ENCODE peak calls at places on chromosomes 11 and 22, in eight cellular contexts. One of them, this sample, is unnamed.

GRCh38 chr11:110430267-110431211 is 791 bp downstream of the FDX1 start:
- DNase-seq in cardiac muscle cell: peak
- DNase-seq in stomach: peak
- DNase-seq in astrocyte of the spinal cord: peak
- DNase-seq in right lobe of liver: peak
- DNase-seq in pancreas: no peak
- DNase-seq in thyroid gland: peak
- DNase-seq in HCT116: no peak
- DNase-seq in this sample: no peak

GRCh38 chr11:128269466-128269865 is 317.9 kb downstream of the ETS1 start:
- DNase-seq in right lobe of liver: no peak
- DNase-seq in stomach: no peak
- DNase-seq in pancreas: no peak
- DNase-seq in astrocyte of the spinal cord: no peak
- DNase-seq in HCT116: no peak
- DNase-seq in cardiac muscle cell: no peak
- DNase-seq in thyroid gland: no peak
- DNase-seq in this sample: no peak

GRCh38 chr22:35128637-35129036 is 62.7 kb downstream of the ISX start:
- DNase-seq in stomach: no peak
- DNase-seq in right lobe of liver: no peak
- DNase-seq in cardiac muscle cell: no peak
- DNase-seq in HCT116: no peak
- DNase-seq in astrocyte of the spinal cord: no peak
- DNase-seq in pancreas: no peak
- DNase-seq in thyroid gland: no peak
- DNase-seq in this sample: no peak

GRCh38 chr11:78551066-78551465 is 23.6 kb downstream of the NARS2 start:
- DNase-seq in stomach: no peak
- DNase-seq in thyroid gland: no peak
- DNase-seq in HCT116: no peak
- DNase-seq in right lobe of liver: no peak
- DNase-seq in pancreas: no peak
- DNase-seq in astrocyte of the spinal cord: no peak
- DNase-seq in cardiac muscle cell: no peak
- DNase-seq in this sample: no peak

GRCh38 chr11:22674470-22675426 is 8.3 kb downstream of the GAS2 start:
- DNase-seq in thyroid gland: no peak
- DNase-seq in astrocyte of the spinal cord: no peak
- DNase-seq in cardiac muscle cell: no peak
- DNase-seq in stomach: peak
- DNase-seq in HCT116: no peak
- DNase-seq in pancreas: no peak
- DNase-seq in right lobe of liver: peak
- DNase-seq in this sample: no peak

GRCh38 chr22:37173709-37174108 is 14.3 kb downstream of the C1QTNF6 start:
- DNase-seq in HCT116: no peak
- DNase-seq in cardiac muscle cell: no peak
- DNase-seq in right lobe of liver: peak
- DNase-seq in thyroid gland: no peak
- DNase-seq in pancreas: peak
- DNase-seq in stomach: no peak
- DNase-seq in astrocyte of the spinal cord: no peak
- DNase-seq in this sample: no peak

GRCh38 chr11:34987617-34988016 is 71.2 kb downstream of the PDHX start:
- DNase-seq in pancreas: no peak
- DNase-seq in astrocyte of the spinal cord: peak
- DNase-seq in stomach: no peak
- DNase-seq in thyroid gland: no peak
- DNase-seq in right lobe of liver: no peak
- DNase-seq in cardiac muscle cell: no peak
- DNase-seq in HCT116: no peak
- DNase-seq in this sample: no peak

GRCh38 chr22:19039796-19040580 is 82.2 kb downstream of the DGCR2 start:
- DNase-seq in right lobe of liver: peak
- DNase-seq in stomach: no peak
- DNase-seq in cardiac muscle cell: no peak
- DNase-seq in HCT116: no peak
- DNase-seq in thyroid gland: no peak
- DNase-seq in pancreas: peak
- DNase-seq in astrocyte of the spinal cord: no peak
- DNase-seq in this sample: no peak

GRCh38 chr11:83157755-83158473 is 983 bp downstream of the PCF11 start:
- DNase-seq in right lobe of liver: peak
- DNase-seq in pancreas: peak
- DNase-seq in thyroid gland: peak
- DNase-seq in astrocyte of the spinal cord: peak
- DNase-seq in cardiac muscle cell: peak
- DNase-seq in HCT116: no peak
- DNase-seq in stomach: peak
- DNase-seq in this sample: peak

GRCh38 chr11:104256525-104256924 is 92.6 kb upstream of the PDGFD start:
- DNase-seq in stomach: no peak
- DNase-seq in HCT116: no peak
- DNase-seq in thyroid gland: no peak
- DNase-seq in pancreas: no peak
- DNase-seq in cardiac muscle cell: peak
- DNase-seq in right lobe of liver: no peak
- DNase-seq in astrocyte of the spinal cord: peak
- DNase-seq in this sample: no peak

GRCh38 chr11:3163241-3163981 is 1.7 kb downstream of the OSBPL5 start:
- DNase-seq in cardiac muscle cell: no peak
- DNase-seq in thyroid gland: no peak
- DNase-seq in astrocyte of the spinal cord: no peak
- DNase-seq in stomach: no peak
- DNase-seq in pancreas: peak
- DNase-seq in HCT116: no peak
- DNase-seq in right lobe of liver: no peak
- DNase-seq in this sample: no peak

GRCh38 chr11:47415949-47416472 is 7.6 kb downstream of the SLC39A13 start:
- DNase-seq in astrocyte of the spinal cord: peak
- DNase-seq in pancreas: no peak
- DNase-seq in stomach: peak
- DNase-seq in HCT116: peak
- DNase-seq in thyroid gland: peak
- DNase-seq in cardiac muscle cell: no peak
- DNase-seq in right lobe of liver: no peak
- DNase-seq in this sample: peak

GRCh38 chr11:65551572-65552398 is 6.4 kb downstream of the LTBP3 start:
- DNase-seq in astrocyte of the spinal cord: no peak
- DNase-seq in stomach: peak
- DNase-seq in pancreas: peak
- DNase-seq in HCT116: peak
- DNase-seq in thyroid gland: peak
- DNase-seq in cardiac muscle cell: peak
- DNase-seq in right lobe of liver: peak
- DNase-seq in this sample: no peak

GRCh38 chr11:1445741-1446445 is 40.7 kb downstream of the MOB2 start:
- DNase-seq in right lobe of liver: no peak
- DNase-seq in HCT116: no peak
- DNase-seq in cardiac muscle cell: no peak
- DNase-seq in stomach: no peak
- DNase-seq in pancreas: no peak
- DNase-seq in astrocyte of the spinal cord: no peak
- DNase-seq in thyroid gland: no peak
- DNase-seq in this sample: no peak

GRCh38 chr22:42990131-42990838 is 24.7 kb downstream of the PACSIN2 start:
- DNase-seq in pancreas: no peak
- DNase-seq in thyroid gland: peak
- DNase-seq in stomach: no peak
- DNase-seq in right lobe of liver: no peak
- DNase-seq in astrocyte of the spinal cord: peak
- DNase-seq in cardiac muscle cell: no peak
- DNase-seq in HCT116: no peak
- DNase-seq in this sample: no peak

GRCh38 chr22:41987276-41987675 is 11.3 kb upstream of the WBP2NL start:
- DNase-seq in stomach: no peak
- DNase-seq in HCT116: no peak
- DNase-seq in right lobe of liver: no peak
- DNase-seq in pancreas: no peak
- DNase-seq in thyroid gland: no peak
- DNase-seq in cardiac muscle cell: no peak
- DNase-seq in astrocyte of the spinal cord: no peak
- DNase-seq in this sample: no peak

GRCh38 chr11:117319214-117319840 is 3.3 kb upstream of the BACE1 start:
- DNase-seq in cardiac muscle cell: no peak
- DNase-seq in stomach: no peak
- DNase-seq in astrocyte of the spinal cord: peak
- DNase-seq in thyroid gland: no peak
- DNase-seq in right lobe of liver: no peak
- DNase-seq in pancreas: no peak
- DNase-seq in HCT116: no peak
- DNase-seq in this sample: peak

GRCh38 chr22:28246392-28246791 is 327.3 kb upstream of the PITPNB start:
- DNase-seq in astrocyte of the spinal cord: peak
- DNase-seq in stomach: no peak
- DNase-seq in pancreas: no peak
- DNase-seq in cardiac muscle cell: no peak
- DNase-seq in right lobe of liver: no peak
- DNase-seq in thyroid gland: no peak
- DNase-seq in HCT116: no peak
- DNase-seq in this sample: peak

GRCh38 chr22:23284504-23285033 is 104.3 kb downstream of the BCR start:
- DNase-seq in cardiac muscle cell: no peak
- DNase-seq in stomach: no peak
- DNase-seq in astrocyte of the spinal cord: no peak
- DNase-seq in thyroid gland: no peak
- DNase-seq in HCT116: no peak
- DNase-seq in pancreas: no peak
- DNase-seq in right lobe of liver: no peak
- DNase-seq in this sample: no peak

GRCh38 chr22:46737976-46738641 is at the start of gene CERK:
- DNase-seq in HCT116: no peak
- DNase-seq in pancreas: peak
- DNase-seq in thyroid gland: peak
- DNase-seq in astrocyte of the spinal cord: peak
- DNase-seq in stomach: peak
- DNase-seq in right lobe of liver: peak
- DNase-seq in cardiac muscle cell: peak
- DNase-seq in this sample: no peak

GRCh38 chr11:124922831-124923230 is 3.8 kb downstream of the HEPN1 start:
- DNase-seq in thyroid gland: no peak
- DNase-seq in astrocyte of the spinal cord: no peak
- DNase-seq in HCT116: no peak
- DNase-seq in right lobe of liver: no peak
- DNase-seq in stomach: no peak
- DNase-seq in cardiac muscle cell: no peak
- DNase-seq in pancreas: no peak
- DNase-seq in this sample: no peak

DNA sequence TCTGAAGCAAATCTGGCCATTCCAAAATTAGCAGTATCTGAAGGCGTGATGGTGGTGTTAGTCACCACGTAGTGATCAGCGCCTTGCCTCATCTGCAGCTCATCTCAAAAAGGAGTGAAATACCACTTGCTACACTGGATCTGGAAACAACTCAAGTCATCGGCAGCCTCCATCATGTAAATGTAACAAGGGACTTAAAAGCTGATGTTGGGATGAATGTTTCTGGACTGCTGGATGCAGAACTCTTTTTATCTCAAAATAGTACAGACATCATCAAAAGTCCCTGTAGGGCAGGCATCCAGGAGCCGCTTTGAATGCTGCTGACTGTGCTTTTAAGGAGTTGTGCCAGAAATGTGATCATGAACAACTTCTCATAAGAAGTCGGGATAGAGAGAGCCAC is 14.1 kb upstream of the APLP2 start:
- DNase-seq in thyroid gland: peak
- DNase-seq in astrocyte of the spinal cord: peak
- DNase-seq in stomach: no peak
- DNase-seq in pancreas: no peak
- DNase-seq in right lobe of liver: no peak
- DNase-seq in HCT116: no peak
- DNase-seq in cardiac muscle cell: no peak
- DNase-seq in this sample: no peak
- H3K4me3 ChIP-seq in thyroid gland: no peak
- H3K4me3 ChIP-seq in astrocyte of the spinal cord: no peak
- H3K4me3 ChIP-seq in stomach: no peak
- H3K4me3 ChIP-seq in pancreas: no peak
- H3K4me3 ChIP-seq in right lobe of liver: no peak
- H3K4me3 ChIP-seq in HCT116: no peak
- H3K4me3 ChIP-seq in cardiac muscle cell: no peak
- H3K4me3 ChIP-seq in this sample: no peak

GRCh38 chr11:29005401-29005980 is 897.3 kb downstream of the METTL15 start:
- DNase-seq in HCT116: no peak
- DNase-seq in stomach: no peak
- DNase-seq in cardiac muscle cell: no peak
- DNase-seq in thyroid gland: no peak
- DNase-seq in right lobe of liver: no peak
- DNase-seq in astrocyte of the spinal cord: no peak
- DNase-seq in pancreas: no peak
- DNase-seq in this sample: no peak
- TF ChIP-seq CTCF in HCT116: peak
- TF ChIP-seq CTCF in stomach: no peak
- TF ChIP-seq CTCF in cardiac muscle cell: no peak
- TF ChIP-seq CTCF in thyroid gland: no peak
- TF ChIP-seq CTCF in right lobe of liver: no peak
- TF ChIP-seq CTCF in astrocyte of the spinal cord: no peak
- TF ChIP-seq CTCF in pancreas: no peak
- TF ChIP-seq CTCF in this sample: no peak

DNA sequence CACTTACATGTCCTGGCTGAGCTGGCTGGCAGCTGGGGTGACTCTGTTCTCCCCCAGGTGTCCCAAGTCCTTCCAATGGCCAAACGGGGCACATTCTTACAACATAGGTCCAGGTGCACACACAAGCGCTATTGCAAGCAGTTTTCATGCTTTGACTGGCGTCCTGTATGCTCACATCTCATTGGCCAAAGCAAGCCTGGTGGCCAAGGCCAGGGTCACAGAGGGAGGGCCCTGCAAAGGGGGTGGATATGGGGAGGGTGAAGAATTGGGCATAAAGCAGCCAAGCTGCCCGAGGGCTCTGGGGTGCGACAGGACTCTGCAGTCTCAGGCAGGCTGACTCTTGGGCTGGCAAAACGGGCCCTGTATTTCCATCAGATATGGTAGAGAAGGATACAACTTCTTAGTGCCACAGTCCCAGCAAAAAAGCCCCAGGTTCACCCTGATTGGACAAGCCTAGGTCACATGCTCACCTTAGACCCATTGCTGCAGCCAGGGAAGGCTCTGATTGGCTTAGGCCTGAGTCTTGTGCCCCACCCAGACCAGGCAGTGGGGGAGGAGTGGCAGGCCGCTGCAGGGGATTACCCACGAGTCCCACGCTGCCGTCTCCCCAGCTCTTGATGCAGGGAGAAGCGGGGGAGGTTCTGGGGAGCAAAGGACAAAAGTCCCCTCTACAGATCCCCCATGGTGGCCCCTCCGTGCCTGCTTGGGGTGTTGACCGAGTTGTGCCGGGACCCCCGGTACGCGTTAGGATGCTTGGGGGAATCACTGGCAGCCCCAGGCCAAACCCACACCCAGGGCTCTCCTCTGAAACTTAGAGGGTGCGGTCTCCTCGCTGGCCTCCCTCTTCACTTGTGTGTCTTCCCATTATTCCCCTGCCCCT is 110.8 kb downstream of the ARHGAP8 start:
- DNase-seq in right lobe of liver: no peak
- DNase-seq in pancreas: no peak
- DNase-seq in astrocyte of the spinal cord: no peak
- DNase-seq in cardiac muscle cell: no peak
- DNase-seq in HCT116: peak
- DNase-seq in thyroid gland: no peak
- DNase-seq in stomach: no peak
- DNase-seq in this sample: no peak
- H3K4me3 ChIP-seq in right lobe of liver: no peak
- H3K4me3 ChIP-seq in pancreas: no peak
- H3K4me3 ChIP-seq in astrocyte of the spinal cord: no peak
- H3K4me3 ChIP-seq in cardiac muscle cell: no peak
- H3K4me3 ChIP-seq in HCT116: no peak
- H3K4me3 ChIP-seq in thyroid gland: no peak
- H3K4me3 ChIP-seq in stomach: no peak
- H3K4me3 ChIP-seq in this sample: no peak

GRCh38 chr22:39138357-39138997 is 14.0 kb downstream of the CBX7 start:
- DNase-seq in astrocyte of the spinal cord: no peak
- DNase-seq in pancreas: no peak
- DNase-seq in HCT116: no peak
- DNase-seq in thyroid gland: no peak
- DNase-seq in stomach: no peak
- DNase-seq in right lobe of liver: no peak
- DNase-seq in cardiac muscle cell: no peak
- DNase-seq in this sample: no peak
- TF ChIP-seq CTCF in astrocyte of the spinal cord: no peak
- TF ChIP-seq CTCF in pancreas: no peak
- TF ChIP-seq CTCF in HCT116: no peak
- TF ChIP-seq CTCF in thyroid gland: no peak
- TF ChIP-seq CTCF in stomach: no peak
- TF ChIP-seq CTCF in right lobe of liver: no peak
- TF ChIP-seq CTCF in cardiac muscle cell: no peak
- TF ChIP-seq CTCF in this sample: no peak